ENCODE peak calls at places on chromosomes 7 and 10, in six cellular contexts. One of them, this sample, is unnamed.

GRCh38 chr10:24953350-24954074 is 1.1 kb upstream of the PRTFDC1 start:
- DNase-seq in naive thymus-derived CD4-positive, alpha-beta T cell: no peak
- DNase-seq in EH: peak; percentile 11
- DNase-seq in GM23338: no peak
- DNase-seq in osteocyte: no peak
- DNase-seq in endothelial cell: no peak
- DNase-seq in this sample: peak; percentile 54

GRCh38 chr10:3435671-3436070 is 263.1 kb upstream of the PITRM1 start:
- DNase-seq in GM23338: no peak
- DNase-seq in EH: no peak
- DNase-seq in naive thymus-derived CD4-positive, alpha-beta T cell: no peak
- DNase-seq in osteocyte: no peak
- DNase-seq in endothelial cell: no peak
- DNase-seq in this sample: no peak

GRCh38 chr10:42959833-42960232 is 117.0 kb upstream of the RET start:
- DNase-seq in naive thymus-derived CD4-positive, alpha-beta T cell: no peak
- DNase-seq in EH: no peak
- DNase-seq in endothelial cell: peak; percentile 1
- DNase-seq in osteocyte: no peak
- DNase-seq in GM23338: no peak
- DNase-seq in this sample: peak; percentile 21

GRCh38 chr10:17993361-17993760 is 41.6 kb downstream of the SLC39A12 start:
- DNase-seq in osteocyte: no peak
- DNase-seq in EH: peak; percentile 30
- DNase-seq in naive thymus-derived CD4-positive, alpha-beta T cell: no peak
- DNase-seq in endothelial cell: no peak
- DNase-seq in GM23338: no peak
- DNase-seq in this sample: no peak

GRCh38 chr10:71039551-71039950 is 151.2 kb upstream of the PCBD1 start:
- DNase-seq in GM23338: no peak
- DNase-seq in EH: no peak
- DNase-seq in endothelial cell: no peak
- DNase-seq in naive thymus-derived CD4-positive, alpha-beta T cell: no peak
- DNase-seq in osteocyte: no peak
- DNase-seq in this sample: no peak

GRCh38 chr10:5659702-5660528 is 6.5 kb downstream of the ASB13 start:
- DNase-seq in naive thymus-derived CD4-positive, alpha-beta T cell: no peak
- DNase-seq in GM23338: peak; percentile 20
- DNase-seq in EH: peak; percentile 79
- DNase-seq in osteocyte: no peak
- DNase-seq in endothelial cell: no peak
- DNase-seq in this sample: peak; percentile 68

GRCh38 chr7:41003031-41003925 is 699.6 kb downstream of the INHBA start:
- DNase-seq in osteocyte: no peak
- DNase-seq in EH: peak; percentile 40
- DNase-seq in endothelial cell: peak; percentile 72
- DNase-seq in GM23338: peak; percentile 80
- DNase-seq in naive thymus-derived CD4-positive, alpha-beta T cell: no peak
- DNase-seq in this sample: peak; percentile 34

GRCh38 chr7:94928168-94928707 is 20.8 kb downstream of the PPP1R9A start:
- DNase-seq in osteocyte: no peak
- DNase-seq in EH: no peak
- DNase-seq in GM23338: no peak
- DNase-seq in endothelial cell: no peak
- DNase-seq in naive thymus-derived CD4-positive, alpha-beta T cell: no peak
- DNase-seq in this sample: no peak

GRCh38 chr7:99733448-99733847 is 1.5 kb downstream of the CYP3A7 start:
- DNase-seq in naive thymus-derived CD4-positive, alpha-beta T cell: no peak
- DNase-seq in osteocyte: no peak
- DNase-seq in GM23338: peak; percentile 62
- DNase-seq in endothelial cell: peak; percentile 5
- DNase-seq in EH: peak; percentile 2
- DNase-seq in this sample: no peak

GRCh38 chr7:46534593-46535271 is 613.7 kb upstream of the IGFBP3 start:
- DNase-seq in EH: peak; percentile 95
- DNase-seq in naive thymus-derived CD4-positive, alpha-beta T cell: no peak
- DNase-seq in GM23338: peak; percentile 41
- DNase-seq in endothelial cell: no peak
- DNase-seq in osteocyte: no peak
- DNase-seq in this sample: no peak

GRCh38 chr7:150363872-150364271 is 4.8 kb upstream of the REPIN1 start:
- DNase-seq in EH: no peak
- DNase-seq in endothelial cell: no peak
- DNase-seq in naive thymus-derived CD4-positive, alpha-beta T cell: no peak
- DNase-seq in osteocyte: no peak
- DNase-seq in GM23338: no peak
- DNase-seq in this sample: no peak

GRCh38 chr10:133170092-133170491 is 10.1 kb downstream of the KNDC1 start:
- DNase-seq in EH: no peak
- DNase-seq in osteocyte: peak; percentile 75
- DNase-seq in GM23338: no peak
- DNase-seq in endothelial cell: no peak
- DNase-seq in naive thymus-derived CD4-positive, alpha-beta T cell: no peak
- DNase-seq in this sample: no peak

GRCh38 chr10:73646598-73647041 is 5.3 kb upstream of the MYOZ1 start:
- DNase-seq in GM23338: peak; percentile 32
- DNase-seq in endothelial cell: no peak
- DNase-seq in EH: no peak
- DNase-seq in naive thymus-derived CD4-positive, alpha-beta T cell: no peak
- DNase-seq in osteocyte: no peak
- DNase-seq in this sample: peak; percentile 83

GRCh38 chr7:97078023-97078988 is 39.2 kb upstream of the SDHAF3 start:
- DNase-seq in naive thymus-derived CD4-positive, alpha-beta T cell: no peak
- DNase-seq in EH: no peak
- DNase-seq in GM23338: no peak
- DNase-seq in osteocyte: no peak
- DNase-seq in endothelial cell: no peak
- DNase-seq in this sample: no peak

GRCh38 chr10:46520941-46521340 is 35.5 kb downstream of the GPRIN2 start:
- DNase-seq in GM23338: no peak
- DNase-seq in naive thymus-derived CD4-positive, alpha-beta T cell: no peak
- DNase-seq in EH: peak; percentile 49
- DNase-seq in osteocyte: no peak
- DNase-seq in endothelial cell: no peak
- DNase-seq in this sample: no peak

GRCh38 chr10:43230101-43230908 is 36.6 kb downstream of the RASGEF1A start:
- DNase-seq in endothelial cell: peak; percentile 6
- DNase-seq in GM23338: peak; percentile 70
- DNase-seq in osteocyte: peak; percentile 78
- DNase-seq in EH: no peak
- DNase-seq in naive thymus-derived CD4-positive, alpha-beta T cell: no peak
- DNase-seq in this sample: peak; percentile 30

GRCh38 chr10:104260775-104261115 is 6.1 kb downstream of the GSTO1 start:
- DNase-seq in EH: peak; percentile 82
- DNase-seq in naive thymus-derived CD4-positive, alpha-beta T cell: no peak
- DNase-seq in GM23338: no peak
- DNase-seq in osteocyte: no peak
- DNase-seq in endothelial cell: no peak
- DNase-seq in this sample: no peak

GRCh38 chr10:79021331-79021907 is 47.3 kb upstream of the ZMIZ1 start:
- DNase-seq in GM23338: no peak
- DNase-seq in EH: no peak
- DNase-seq in endothelial cell: no peak
- DNase-seq in naive thymus-derived CD4-positive, alpha-beta T cell: no peak
- DNase-seq in osteocyte: no peak
- DNase-seq in this sample: peak; percentile 7

GRCh38 chr7:14821757-14822480 is 80.6 kb downstream of the DGKB start:
- DNase-seq in EH: peak; percentile 77
- DNase-seq in endothelial cell: no peak
- DNase-seq in naive thymus-derived CD4-positive, alpha-beta T cell: no peak
- DNase-seq in GM23338: no peak
- DNase-seq in osteocyte: no peak
- DNase-seq in this sample: no peak

GRCh38 chr10:57786850-57787750 is 480.6 kb downstream of the IPMK start:
- DNase-seq in osteocyte: no peak
- DNase-seq in endothelial cell: no peak
- DNase-seq in EH: no peak
- DNase-seq in naive thymus-derived CD4-positive, alpha-beta T cell: no peak
- DNase-seq in GM23338: peak; percentile 41
- DNase-seq in this sample: no peak

GRCh38 chr7:6022671-6023070 is 8.5 kb upstream of the ANKRD61 start:
- DNase-seq in EH: no peak
- DNase-seq in GM23338: no peak
- DNase-seq in osteocyte: no peak
- DNase-seq in endothelial cell: no peak
- DNase-seq in naive thymus-derived CD4-positive, alpha-beta T cell: no peak
- DNase-seq in this sample: no peak

This sample was measured in psoas muscle.